ENCODE peak calls at places on chromosomes 16 and 17, in six cellular contexts. One of them, this sample, is unnamed.

GRCh38 chr17:10668771-10669170 is 11.7 kb upstream of the MYH3 start:
- DNase-seq in transverse colon: no peak
- DNase-seq in testis: no peak
- DNase-seq in endodermal cell: no peak
- DNase-seq in cardiac muscle cell: peak; percentile 9
- DNase-seq in body of pancreas: no peak
- DNase-seq in this sample: no peak

GRCh38 chr17:55286681-55287589 is 22.2 kb downstream of the HLF start:
- DNase-seq in endodermal cell: no peak
- DNase-seq in testis: no peak
- DNase-seq in cardiac muscle cell: peak; percentile 58
- DNase-seq in transverse colon: peak; percentile 86
- DNase-seq in body of pancreas: peak; percentile 77
- DNase-seq in this sample: peak; percentile 85

GRCh38 chr16:87325480-87325879 is 8.3 kb upstream of the C16orf95 start:
- DNase-seq in body of pancreas: no peak
- DNase-seq in endodermal cell: no peak
- DNase-seq in transverse colon: no peak
- DNase-seq in testis: no peak
- DNase-seq in cardiac muscle cell: no peak
- DNase-seq in this sample: no peak

GRCh38 chr17:71441098-71441497 is 679.7 kb upstream of the SOX9 start:
- DNase-seq in body of pancreas: no peak
- DNase-seq in transverse colon: no peak
- DNase-seq in testis: no peak
- DNase-seq in cardiac muscle cell: peak; percentile 57
- DNase-seq in endodermal cell: no peak
- DNase-seq in this sample: no peak

GRCh38 chr16:83215417-83216001 is 588.7 kb downstream of the CDH13 start:
- DNase-seq in body of pancreas: no peak
- DNase-seq in endodermal cell: peak; percentile 97
- DNase-seq in transverse colon: peak; percentile 37
- DNase-seq in cardiac muscle cell: peak; percentile 53
- DNase-seq in testis: peak; percentile 77
- DNase-seq in this sample: peak; percentile 23

GRCh38 chr16:12811441-12812198 is 7.9 kb upstream of the CPPED1 start:
- DNase-seq in cardiac muscle cell: no peak
- DNase-seq in transverse colon: no peak
- DNase-seq in body of pancreas: no peak
- DNase-seq in testis: peak; percentile 51
- DNase-seq in endodermal cell: no peak
- DNase-seq in this sample: peak; percentile 11

GRCh38 chr17:75411328-75412067 is 6.0 kb upstream of the GRB2 start:
- DNase-seq in endodermal cell: no peak
- DNase-seq in body of pancreas: no peak
- DNase-seq in testis: no peak
- DNase-seq in cardiac muscle cell: no peak
- DNase-seq in transverse colon: no peak
- DNase-seq in this sample: peak; percentile 28

GRCh38 chr17:17633310-17633709 is 41.8 kb upstream of the PEMT start:
- DNase-seq in body of pancreas: no peak
- DNase-seq in cardiac muscle cell: no peak
- DNase-seq in endodermal cell: peak; percentile 31
- DNase-seq in testis: no peak
- DNase-seq in transverse colon: no peak
- DNase-seq in this sample: no peak

GRCh38 chr16:87959391-87959968 is 8.2 kb downstream of the BANP start:
- DNase-seq in body of pancreas: no peak
- DNase-seq in testis: no peak
- DNase-seq in transverse colon: no peak
- DNase-seq in cardiac muscle cell: no peak
- DNase-seq in endodermal cell: peak; percentile 55
- DNase-seq in this sample: no peak

GRCh38 chr16:64481497-64481896 is 640.4 kb downstream of the CDH11 start:
- DNase-seq in body of pancreas: no peak
- DNase-seq in cardiac muscle cell: no peak
- DNase-seq in transverse colon: no peak
- DNase-seq in endodermal cell: no peak
- DNase-seq in testis: no peak
- DNase-seq in this sample: no peak

GRCh38 chr16:65494080-65494479 is 372.2 kb upstream of the CDH11 start:
- DNase-seq in body of pancreas: no peak
- DNase-seq in cardiac muscle cell: no peak
- DNase-seq in transverse colon: no peak
- DNase-seq in endodermal cell: no peak
- DNase-seq in testis: no peak
- DNase-seq in this sample: no peak

GRCh38 chr17:40311575-40311974 is 2.6 kb downstream of the RARA start:
- DNase-seq in transverse colon: peak; percentile 68
- DNase-seq in endodermal cell: no peak
- DNase-seq in testis: no peak
- DNase-seq in cardiac muscle cell: no peak
- DNase-seq in body of pancreas: peak; percentile 57
- DNase-seq in this sample: peak; percentile 72

GRCh38 chr17:9330140-9330902 is 245.3 kb downstream of the STX8 start:
- DNase-seq in endodermal cell: peak; percentile 85
- DNase-seq in cardiac muscle cell: no peak
- DNase-seq in testis: no peak
- DNase-seq in body of pancreas: no peak
- DNase-seq in transverse colon: no peak
- DNase-seq in this sample: no peak

GRCh38 chr17:181213-182163 is at the start of gene DOC2B:
- DNase-seq in endodermal cell: peak; percentile 85
- DNase-seq in testis: peak; percentile 59
- DNase-seq in transverse colon: peak; percentile 39
- DNase-seq in body of pancreas: peak; percentile 69
- DNase-seq in cardiac muscle cell: peak; percentile 41
- DNase-seq in this sample: peak; percentile 72

GRCh38 chr17:7393613-7394451 is 493 bp downstream of the PLSCR3 start:
- DNase-seq in transverse colon: peak; percentile 51
- DNase-seq in testis: no peak
- DNase-seq in body of pancreas: peak; percentile 45
- DNase-seq in cardiac muscle cell: peak; percentile 16
- DNase-seq in endodermal cell: peak; percentile 90
- DNase-seq in this sample: peak; percentile 59

GRCh38 chr17:74271281-74271680 is 2.8 kb upstream of the DNAI2 start:
- DNase-seq in body of pancreas: no peak
- DNase-seq in cardiac muscle cell: no peak
- DNase-seq in transverse colon: no peak
- DNase-seq in endodermal cell: peak; percentile 73
- DNase-seq in testis: no peak
- DNase-seq in this sample: no peak

GRCh38 chr17:11948791-11949190 is 48.5 kb downstream of the ZNF18 start:
- DNase-seq in testis: no peak
- DNase-seq in transverse colon: no peak
- DNase-seq in body of pancreas: peak; percentile 25
- DNase-seq in endodermal cell: no peak
- DNase-seq in cardiac muscle cell: peak; percentile 89
- DNase-seq in this sample: no peak

GRCh38 chr17:62825182-62825581 is 17.1 kb upstream of the MARCHF10 start:
- DNase-seq in testis: no peak
- DNase-seq in body of pancreas: no peak
- DNase-seq in cardiac muscle cell: no peak
- DNase-seq in endodermal cell: no peak
- DNase-seq in transverse colon: no peak
- DNase-seq in this sample: no peak

GRCh38 chr16:80938035-80938927 is 68.4 kb downstream of the CMC2 start:
- DNase-seq in testis: peak; percentile 47
- DNase-seq in cardiac muscle cell: peak; percentile 99
- DNase-seq in transverse colon: peak; percentile 15
- DNase-seq in endodermal cell: no peak
- DNase-seq in body of pancreas: peak; percentile 57
- DNase-seq in this sample: no peak

GRCh38 chr17:76452102-76452645 is 778 bp downstream of the UBE2O start:
- DNase-seq in cardiac muscle cell: no peak
- DNase-seq in transverse colon: peak; percentile 32
- DNase-seq in endodermal cell: no peak
- DNase-seq in testis: no peak
- DNase-seq in body of pancreas: no peak
- DNase-seq in this sample: no peak

DNA sequence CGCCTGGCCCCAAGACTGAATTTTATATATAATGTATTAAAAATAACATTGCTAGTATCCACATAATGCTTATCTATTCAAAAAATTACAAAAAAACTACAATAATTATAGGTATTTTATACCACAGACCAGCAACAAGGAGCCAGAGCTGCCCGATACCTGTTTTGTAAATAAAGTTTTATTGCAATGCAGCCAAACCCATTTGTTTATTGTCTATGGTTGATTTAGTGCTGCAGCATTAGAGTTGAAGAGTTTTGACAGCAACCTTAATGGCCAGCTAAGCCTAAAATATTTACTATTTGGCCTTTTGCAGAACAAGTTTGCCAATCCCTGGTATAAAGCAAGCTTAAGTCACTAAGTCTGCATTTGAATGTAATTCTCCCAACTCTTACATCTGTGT is 5.6 kb downstream of the MEIOC start:
- DNase-seq in transverse colon: no peak
- DNase-seq in body of pancreas: no peak
- DNase-seq in testis: no peak
- DNase-seq in endodermal cell: no peak
- DNase-seq in cardiac muscle cell: no peak
- DNase-seq in this sample: no peak
- H3K27me3 ChIP-seq in transverse colon: peaks cover 27% of the 10 kb centered on the region
- H3K27me3 ChIP-seq in body of pancreas: no peaks in the 10 kb centered on the region
- H3K27me3 ChIP-seq in testis: no peaks in the 10 kb centered on the region
- H3K27me3 ChIP-seq in endodermal cell: peaks cover 11% of the 10 kb centered on the region
- H3K27me3 ChIP-seq in cardiac muscle cell: peaks cover 11% of the 10 kb centered on the region
- H3K27me3 ChIP-seq in this sample: peaks cover 8% of the 10 kb centered on the region

GRCh38 chr17:79338589-79338988 is 264.0 kb downstream of the ENGASE start:
- DNase-seq in testis: no peak
- DNase-seq in body of pancreas: no peak
- DNase-seq in endodermal cell: no peak
- DNase-seq in transverse colon: no peak
- DNase-seq in cardiac muscle cell: peak; percentile 2
- DNase-seq in this sample: no peak
- H3K27ac ChIP-seq in testis: no peak overlapping the region
- H3K27ac ChIP-seq in body of pancreas: no peak overlapping the region
- H3K27ac ChIP-seq in endodermal cell: no peak overlapping the region
- H3K27ac ChIP-seq in transverse colon: no peak overlapping the region
- H3K27ac ChIP-seq in cardiac muscle cell: no peak overlapping the region
- H3K27ac ChIP-seq in this sample: no peak overlapping the region

DNA sequence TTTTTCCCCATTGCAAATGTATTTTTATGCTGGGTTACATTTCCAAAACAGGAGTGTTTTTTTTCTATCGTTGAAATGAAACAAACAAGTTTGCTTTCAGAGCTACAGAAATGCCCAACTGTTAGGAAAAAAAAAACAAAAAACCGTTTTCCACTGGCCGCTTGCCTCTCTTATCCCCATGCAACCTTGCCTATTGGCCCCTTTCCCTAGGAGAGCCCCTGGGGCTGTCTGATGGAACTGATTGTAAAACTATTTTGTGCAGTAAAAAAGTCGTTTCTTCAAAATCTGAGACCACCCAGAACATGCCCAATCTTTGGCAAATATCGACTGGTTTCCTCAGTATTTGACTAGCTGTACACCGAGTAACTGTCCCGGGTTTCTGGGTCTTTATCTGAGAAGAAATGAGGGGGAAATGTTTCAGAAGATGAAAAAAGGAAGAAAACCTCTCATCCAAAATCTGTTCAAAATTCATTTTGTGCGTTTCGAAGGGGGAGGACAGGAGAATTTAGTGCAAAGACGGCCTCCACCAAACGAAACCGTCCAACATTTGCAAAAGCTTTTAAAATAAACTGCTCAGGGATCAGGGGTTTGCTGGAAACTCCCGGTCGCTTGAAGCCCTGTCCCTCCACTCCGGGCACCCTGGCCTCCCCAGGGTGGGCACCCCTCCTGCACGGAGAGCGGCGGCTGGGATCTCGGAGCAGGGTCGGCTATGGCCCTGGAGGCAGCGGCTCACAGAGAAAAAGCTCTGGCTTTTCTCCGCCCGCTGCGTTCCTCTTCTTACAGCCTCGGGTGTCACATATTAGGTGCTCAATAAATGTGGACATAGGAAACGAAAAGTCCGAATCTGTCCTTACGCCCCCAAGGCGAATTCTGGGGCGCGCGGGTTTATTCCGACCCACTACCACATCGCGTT is 1.0 kb upstream of the GNAO1 start:
- DNase-seq in testis: no peak
- DNase-seq in endodermal cell: no peak
- DNase-seq in cardiac muscle cell: no peak
- DNase-seq in body of pancreas: no peak
- DNase-seq in transverse colon: no peak
- DNase-seq in this sample: peak; percentile 37
- H3K27me3 ChIP-seq in testis: no peaks in the 10 kb centered on the region
- H3K27me3 ChIP-seq in endodermal cell: peaks cover 57% of the 10 kb centered on the region
- H3K27me3 ChIP-seq in cardiac muscle cell: peaks cover 76% of the 10 kb centered on the region
- H3K27me3 ChIP-seq in body of pancreas: peaks cover 34% of the 10 kb centered on the region
- H3K27me3 ChIP-seq in transverse colon: peaks cover 71% of the 10 kb centered on the region
- H3K27me3 ChIP-seq in this sample: no peaks in the 10 kb centered on the region

DNA sequence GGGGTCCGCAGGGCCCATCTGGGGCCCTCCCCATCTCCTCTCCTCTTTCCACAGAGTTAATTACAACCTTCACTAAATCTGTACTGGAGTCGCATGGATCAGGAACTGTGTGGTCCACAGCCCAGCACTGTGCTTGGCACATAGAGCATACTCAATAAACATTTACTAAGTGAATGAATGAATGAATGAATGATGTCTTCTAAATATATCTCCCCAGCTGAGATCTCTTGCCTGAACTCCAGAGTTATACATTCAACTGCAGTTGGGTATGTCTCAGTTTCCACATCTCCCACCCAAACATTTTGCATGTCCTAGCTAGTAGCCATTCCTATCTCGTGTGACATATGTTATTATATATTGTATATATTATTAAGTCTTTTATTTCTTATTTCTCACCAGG is 28.7 kb upstream of the IL21R start:
- DNase-seq in body of pancreas: no peak
- DNase-seq in cardiac muscle cell: no peak
- DNase-seq in transverse colon: no peak
- DNase-seq in testis: no peak
- DNase-seq in endodermal cell: peak; percentile 15
- DNase-seq in this sample: no peak
- H3K27ac ChIP-seq in body of pancreas: no peak overlapping the region
- H3K27ac ChIP-seq in cardiac muscle cell: no peak overlapping the region
- H3K27ac ChIP-seq in transverse colon: no peak overlapping the region
- H3K27ac ChIP-seq in testis: no peak overlapping the region
- H3K27ac ChIP-seq in endodermal cell: no peak overlapping the region
- H3K27ac ChIP-seq in this sample: no peak overlapping the region

GRCh38 chr17:52178013-52178412 is 19.5 kb upstream of the CA10 start:
- DNase-seq in testis: no peak
- DNase-seq in transverse colon: no peak
- DNase-seq in cardiac muscle cell: no peak
- DNase-seq in endodermal cell: no peak
- DNase-seq in body of pancreas: no peak
- DNase-seq in this sample: no peak
- H3K27me3 ChIP-seq in testis: no peaks in the 10 kb centered on the region
- H3K27me3 ChIP-seq in transverse colon: no peaks in the 10 kb centered on the region
- H3K27me3 ChIP-seq in cardiac muscle cell: no peaks in the 10 kb centered on the region
- H3K27me3 ChIP-seq in endodermal cell: no peaks in the 10 kb centered on the region
- H3K27me3 ChIP-seq in body of pancreas: no peaks in the 10 kb centered on the region
- H3K27me3 ChIP-seq in this sample: no peaks in the 10 kb centered on the region

GRCh38 chr16:69105501-69106361 is at the start of gene HAS3:
- DNase-seq in cardiac muscle cell: peak; percentile 70
- DNase-seq in testis: peak; percentile 75
- DNase-seq in body of pancreas: peak; percentile 61
- DNase-seq in transverse colon: peak; percentile 75
- DNase-seq in endodermal cell: peak; percentile 93
- DNase-seq in this sample: peak; percentile 79
- H3K27ac ChIP-seq in cardiac muscle cell: no peak within 1 kb of the TSS
- H3K27ac ChIP-seq in testis: no peak within 1 kb of the TSS
- H3K27ac ChIP-seq in body of pancreas: peak within 1 kb of the TSS; percentile 19
- H3K27ac ChIP-seq in transverse colon: no peak within 1 kb of the TSS
- H3K27ac ChIP-seq in endodermal cell: no peak within 1 kb of the TSS
- H3K27ac ChIP-seq in this sample: no peak within 1 kb of the TSS